ENCODE peak calls at places on chromosome X, in six cellular contexts. One of them, this sample, is unnamed.

GRCh38 chrX:76184276-76184675 is 11.4 kb downstream of the PBDC1 start:
- DNase-seq in activated CD8-positive, alpha-beta memory T cell treated with anti-CD3 and anti-CD28 coated beads, Interleukin-2, amount 50 U/mL, for 48 hours: no peak
- DNase-seq in NCI-H510A: no peak
- DNase-seq in GM04503: no peak
- DNase-seq in NCI-H1092: no peak
- DNase-seq in GM20000: no peak
- DNase-seq in this sample: no peak

GRCh38 chrX:136259543-136259942 is 8.3 kb upstream of the MAP7D3 start:
- DNase-seq in GM20000: no peak
- DNase-seq in activated CD8-positive, alpha-beta memory T cell treated with anti-CD3 and anti-CD28 coated beads, Interleukin-2, amount 50 U/mL, for 48 hours: no peak
- DNase-seq in NCI-H1092: no peak
- DNase-seq in NCI-H510A: no peak
- DNase-seq in GM04503: no peak
- DNase-seq in this sample: no peak

GRCh38 chrX:150409964-150410363 is 46.8 kb downstream of the MAMLD1 start:
- DNase-seq in NCI-H1092: no peak
- DNase-seq in GM20000: no peak
- DNase-seq in GM04503: no peak
- DNase-seq in NCI-H510A: no peak
- DNase-seq in activated CD8-positive, alpha-beta memory T cell treated with anti-CD3 and anti-CD28 coated beads, Interleukin-2, amount 50 U/mL, for 48 hours: no peak
- DNase-seq in this sample: peak

GRCh38 chrX:51892921-51893745 is at the start of gene MAGED1:
- DNase-seq in GM04503: peak
- DNase-seq in NCI-H1092: peak
- DNase-seq in NCI-H510A: peak
- DNase-seq in activated CD8-positive, alpha-beta memory T cell treated with anti-CD3 and anti-CD28 coated beads, Interleukin-2, amount 50 U/mL, for 48 hours: peak
- DNase-seq in GM20000: peak
- DNase-seq in this sample: peak

GRCh38 chrX:107632291-107632690 is 4.0 kb downstream of the PRPS1 start:
- DNase-seq in activated CD8-positive, alpha-beta memory T cell treated with anti-CD3 and anti-CD28 coated beads, Interleukin-2, amount 50 U/mL, for 48 hours: no peak
- DNase-seq in GM20000: no peak
- DNase-seq in NCI-H1092: no peak
- DNase-seq in GM04503: no peak
- DNase-seq in NCI-H510A: no peak
- DNase-seq in this sample: no peak

GRCh38 chrX:47674776-47675175 is 15.8 kb upstream of the UXT start:
- DNase-seq in GM04503: no peak
- DNase-seq in GM20000: no peak
- DNase-seq in NCI-H1092: no peak
- DNase-seq in activated CD8-positive, alpha-beta memory T cell treated with anti-CD3 and anti-CD28 coated beads, Interleukin-2, amount 50 U/mL, for 48 hours: no peak
- DNase-seq in NCI-H510A: no peak
- DNase-seq in this sample: no peak

GRCh38 chrX:2500091-2500680 is 590 bp downstream of the DHRSX start:
- DNase-seq in NCI-H1092: no peak
- DNase-seq in GM04503: peak
- DNase-seq in GM20000: peak
- DNase-seq in activated CD8-positive, alpha-beta memory T cell treated with anti-CD3 and anti-CD28 coated beads, Interleukin-2, amount 50 U/mL, for 48 hours: peak
- DNase-seq in NCI-H510A: no peak
- DNase-seq in this sample: no peak

GRCh38 chrX:34300871-34301270 is 168.8 kb upstream of the FAM47A start:
- DNase-seq in GM04503: no peak
- DNase-seq in activated CD8-positive, alpha-beta memory T cell treated with anti-CD3 and anti-CD28 coated beads, Interleukin-2, amount 50 U/mL, for 48 hours: no peak
- DNase-seq in GM20000: peak
- DNase-seq in NCI-H510A: no peak
- DNase-seq in NCI-H1092: no peak
- DNase-seq in this sample: no peak

GRCh38 chrX:41300758-41301437 is 33.1 kb upstream of the DDX3X start:
- DNase-seq in NCI-H510A: no peak
- DNase-seq in GM04503: no peak
- DNase-seq in NCI-H1092: no peak
- DNase-seq in activated CD8-positive, alpha-beta memory T cell treated with anti-CD3 and anti-CD28 coated beads, Interleukin-2, amount 50 U/mL, for 48 hours: no peak
- DNase-seq in GM20000: no peak
- DNase-seq in this sample: no peak

GRCh38 chrX:54820737-54821136 is 13.2 kb downstream of the MAGED2 start:
- DNase-seq in NCI-H510A: no peak
- DNase-seq in GM20000: no peak
- DNase-seq in NCI-H1092: no peak
- DNase-seq in activated CD8-positive, alpha-beta memory T cell treated with anti-CD3 and anti-CD28 coated beads, Interleukin-2, amount 50 U/mL, for 48 hours: no peak
- DNase-seq in GM04503: no peak
- DNase-seq in this sample: no peak

GRCh38 chrX:20913760-20914159 is 460.5 kb upstream of the CNKSR2 start:
- DNase-seq in activated CD8-positive, alpha-beta memory T cell treated with anti-CD3 and anti-CD28 coated beads, Interleukin-2, amount 50 U/mL, for 48 hours: no peak
- DNase-seq in GM20000: no peak
- DNase-seq in NCI-H510A: no peak
- DNase-seq in NCI-H1092: no peak
- DNase-seq in GM04503: no peak
- DNase-seq in this sample: no peak

GRCh38 chrX:41389311-41389888 is 55.4 kb downstream of the DDX3X start:
- DNase-seq in activated CD8-positive, alpha-beta memory T cell treated with anti-CD3 and anti-CD28 coated beads, Interleukin-2, amount 50 U/mL, for 48 hours: no peak
- DNase-seq in NCI-H1092: no peak
- DNase-seq in NCI-H510A: no peak
- DNase-seq in GM04503: no peak
- DNase-seq in GM20000: no peak
- DNase-seq in this sample: no peak

This sample was measured in DMS79.